ENCODE peak calls at places on chromosomes 16 and 17, in ten cellular contexts. X is effector memory CD8-positive, alpha-beta T cell; P is fibroblast of mammary gland; U is progenitor cell of endocrine pancreas; O is NCI-H1092 treated with DMSO at 0.1 percent for 48 hours; Y is WTC11; J is ACHN; K is psoas muscle; W is SIG-M5; L is Caki2. I is an unnamed sample.

GRCh38 chr17:31525801-31526549 is 134.5 kb downstream of the RAB11FIP4 start:
- DNase-seq in X (no peak), O (no peak), L (no peak), J (peak; percentile 53), Y (peak; percentile 48), U (no peak), W (no peak), P (no peak), K (no peak), I (no peak)

GRCh38 chr16:47925811-47926460 is 229.9 kb downstream of the ABCC12 start:
- DNase-seq in U (no peak), J (no peak), L (no peak), K (no peak), Y (no peak), W (no peak), O (no peak), P (no peak), X (no peak), I (no peak)

GRCh38 chr17:50365649-50366393 is 7.2 kb downstream of the MRPL27 start:
- DNase-seq in J (no peak), Y (no peak), W (no peak), O (no peak), P (no peak), L (no peak), K (no peak), U (no peak), X (no peak), I (no peak)

GRCh38 chr17:74840989-74841666 is 18.6 kb downstream of the GRIN2C start:
- DNase-seq in L (no peak), U (no peak), W (no peak), Y (no peak), X (no peak), O (no peak), J (no peak), P (peak; percentile 40), K (peak; percentile 74), I (no peak)

GRCh38 chr17:4407216-4407615 is 26.5 kb upstream of the SPNS3 start:
- DNase-seq in J (no peak), O (no peak), P (no peak), X (no peak), K (no peak), L (no peak), U (no peak), W (no peak), Y (no peak), I (no peak)

GRCh38 chr16:89325861-89326471 is 108.5 kb downstream of the ZNF778 start:
- DNase-seq in O (no peak), J (peak; percentile 48), K (no peak), Y (peak; percentile 10), P (peak; percentile 86), U (no peak), X (no peak), W (no peak), L (peak; percentile 69), I (peak; percentile 29)

GRCh38 chr16:3824121-3824795 is 56.3 kb downstream of the CREBBP start:
- DNase-seq in P (peak; percentile 53), K (no peak), J (no peak), Y (no peak), X (no peak), L (no peak), O (no peak), U (no peak), W (no peak), I (no peak)

GRCh38 chr16:15996432-15997109 is 47.2 kb downstream of the ABCC1 start:
- DNase-seq in L (peak; percentile 97), U (no peak), P (peak; percentile 96), X (no peak), J (peak; percentile 99), K (peak; percentile 70), W (no peak), Y (no peak), O (no peak), I (no peak)

I was measured in immature natural killer cell.